ENCODE peak calls at places on chromosomes 13 and 19, in seven cellular contexts. J is Caco-2, K is astrocyte, N is mammary epithelial cell, M is stomach, W is cardiac muscle cell, P is fibroblast of lung. A is an unnamed sample. For H3K27me3, the result is how much of the 10 kb centered on the place peaks cover.

GRCh38 chr13:20908714-20909497 is 6.4 kb upstream of the XPO4 start:
- DNase-seq in W (no peak), M (no peak), N (no peak), J (peak), P (no peak), K (no peak), A (no peak)

GRCh38 chr13:65830411-65831172 is 1399.5 kb downstream of the PCDH9 start:
- DNase-seq in W (no peak), K (no peak), P (no peak), N (no peak), J (no peak), M (no peak), A (no peak)

GRCh38 chr13:105774739-105775460 is 760.6 kb downstream of the EFNB2 start:
- DNase-seq in P (peak), J (peak), K (peak), N (no peak), W (no peak), M (no peak), A (no peak)

GRCh38 chr19:55619264-55619663 is 5.1 kb downstream of the ZNF784 start:
- DNase-seq in K (no peak), J (no peak), M (no peak), N (no peak), P (no peak), W (peak), A (no peak)

GRCh38 chr19:17337675-17338439 is 504 bp downstream of the GTPBP3 start:
- DNase-seq in M (no peak), K (no peak), P (no peak), J (no peak), W (no peak), N (peak), A (no peak)

GRCh38 chr19:34994643-34995471 is 5.3 kb upstream of the GRAMD1A start:
- DNase-seq in W (no peak), N (no peak), K (no peak), J (peak), M (peak), P (no peak), A (no peak)

GRCh38 chr13:47337781-47338507 is 441.1 kb upstream of the HTR2A start:
- DNase-seq in W (peak), N (no peak), K (peak), M (no peak), P (peak), J (no peak), A (no peak)

GRCh38 chr19:11574689-11575088 is 2.8 kb downstream of the ACP5 start:
- DNase-seq in K (no peak), J (no peak), P (no peak), N (no peak), W (no peak), M (no peak), A (no peak)

GRCh38 chr19:50414850-50415660 is 3.7 kb upstream of the SPIB start:
- DNase-seq in M (peak), J (peak), P (peak), K (peak), W (peak), N (peak), A (no peak)

GRCh38 chr13:98105929-98106336 is 37.0 kb upstream of the FARP1 start:
- DNase-seq in N (no peak), J (peak), P (peak), K (peak), M (no peak), W (peak), A (no peak)

GRCh38 chr13:93522486-93522885 is 295.9 kb downstream of the GPC6 start:
- DNase-seq in K (peak), P (peak), J (no peak), M (no peak), W (peak), N (no peak), A (no peak)

GRCh38 chr13:26629260-26629659 is 71.8 kb downstream of the WASF3 start:
- DNase-seq in P (no peak), J (no peak), K (no peak), N (no peak), M (no peak), W (peak), A (no peak)

GRCh38 chr13:90717451-90717936 is 630.0 kb upstream of the MIR17HG start:
- DNase-seq in W (peak), M (no peak), K (peak), N (peak), J (no peak), P (peak), A (peak)

GRCh38 chr19:35882074-35882832 is 13.9 kb downstream of the APLP1 start:
- DNase-seq in J (no peak), N (peak), W (peak), M (no peak), K (peak), P (peak), A (no peak)

GRCh38 chr13:92842145-92842544 is 384.5 kb upstream of the GPC6 start:
- DNase-seq in W (peak), N (peak), J (no peak), M (no peak), P (peak), K (peak), A (peak)

GRCh38 chr19:5470264-5470671 is 15.1 kb downstream of the ZNRF4 start:
- DNase-seq in M (peak), W (no peak), P (no peak), N (peak), K (no peak), J (peak), A (no peak)

GRCh38 chr19:17719730-17720486 is 628 bp downstream of the MAP1S start:
- DNase-seq in W (no peak), M (peak), K (no peak), J (no peak), N (peak), P (no peak), A (no peak)

GRCh38 chr13:114142640-114143490 is 10.4 kb upstream of the RASA3 start:
- DNase-seq in M (peak), J (no peak), N (no peak), K (no peak), P (no peak), W (no peak), A (no peak)

GRCh38 chr19:41706741-41707501 is 1.5 kb upstream of the CEACAM5 start:
- DNase-seq in M (peak), N (peak), J (peak), K (no peak), P (no peak), W (peak), A (no peak)

GRCh38 chr13:42577538-42577937 is 3.6 kb downstream of the TNFSF11 start:
- DNase-seq in M (no peak), J (no peak), N (no peak), K (no peak), W (no peak), P (no peak), A (no peak)

GRCh38 chr19:44212865-44213346 is 574 bp downstream of the ZNF227 start:
- DNase-seq in W (peak), P (peak), J (no peak), K (peak), N (peak), M (no peak), A (no peak)

GRCh38 chr19:54426291-54426918 is 11.1 kb downstream of the TTYH1 start:
- DNase-seq in P (no peak), M (no peak), K (no peak), J (no peak), W (no peak), N (no peak), A (no peak)

GRCh38 chr19:13069415-13070369 is 33.0 kb downstream of the LYL1 start:
- DNase-seq in N (no peak), M (no peak), W (peak), K (no peak), P (peak), J (no peak), A (no peak)

GRCh38 chr19:33883869-33884519 is 87.3 kb downstream of the KCTD15 start:
- DNase-seq in N (no peak), M (no peak), P (no peak), K (no peak), W (peak), J (no peak), A (no peak)

GRCh38 chr19:27971071-27971470 is 1241.9 kb downstream of the UQCRFS1 start:
- DNase-seq in W (peak), K (peak), P (peak), J (peak), N (no peak), M (no peak), A (no peak)

GRCh38 chr13:46531953-46532352 is 21.0 kb upstream of the LRCH1 start:
- DNase-seq in J (no peak), N (no peak), W (no peak), K (no peak), P (no peak), M (no peak), A (no peak)

GRCh38 chr13:38637576-38637975 is 49.3 kb upstream of the FREM2 start:
- DNase-seq in W (no peak), M (no peak), N (no peak), J (no peak), P (no peak), K (no peak), A (no peak)

GRCh38 chr19:51114087-51114714 is 6.0 kb upstream of the CTU1 start:
- DNase-seq in P (no peak), K (no peak), M (no peak), J (no peak), N (no peak), W (no peak), A (no peak)

GRCh38 chr13:80131204-80131603 is 209.7 kb downstream of the SPRY2 start:
- DNase-seq in M (peak), K (peak), W (peak), P (peak), N (peak), J (peak), A (no peak)

GRCh38 chr13:40333238-40333637 is 333.2 kb downstream of the FOXO1 start:
- DNase-seq in P (peak), J (no peak), N (peak), K (no peak), M (no peak), W (no peak), A (no peak)

GRCh38 chr19:45068041-45068440 is 8.2 kb downstream of the ZNF296 start:
- DNase-seq in J (no peak), K (no peak), M (no peak), N (no peak), W (no peak), P (no peak), A (no peak)

GRCh38 chr13:90375851-90376250 is 971.6 kb upstream of the MIR17HG start:
- DNase-seq in W (peak), N (no peak), M (no peak), J (no peak), K (peak), P (peak), A (no peak)

GRCh38 chr13:40230833-40231266 is 435.6 kb downstream of the FOXO1 start:
- DNase-seq in W (peak), J (no peak), K (peak), M (no peak), N (no peak), P (peak), A (no peak)

DNA sequence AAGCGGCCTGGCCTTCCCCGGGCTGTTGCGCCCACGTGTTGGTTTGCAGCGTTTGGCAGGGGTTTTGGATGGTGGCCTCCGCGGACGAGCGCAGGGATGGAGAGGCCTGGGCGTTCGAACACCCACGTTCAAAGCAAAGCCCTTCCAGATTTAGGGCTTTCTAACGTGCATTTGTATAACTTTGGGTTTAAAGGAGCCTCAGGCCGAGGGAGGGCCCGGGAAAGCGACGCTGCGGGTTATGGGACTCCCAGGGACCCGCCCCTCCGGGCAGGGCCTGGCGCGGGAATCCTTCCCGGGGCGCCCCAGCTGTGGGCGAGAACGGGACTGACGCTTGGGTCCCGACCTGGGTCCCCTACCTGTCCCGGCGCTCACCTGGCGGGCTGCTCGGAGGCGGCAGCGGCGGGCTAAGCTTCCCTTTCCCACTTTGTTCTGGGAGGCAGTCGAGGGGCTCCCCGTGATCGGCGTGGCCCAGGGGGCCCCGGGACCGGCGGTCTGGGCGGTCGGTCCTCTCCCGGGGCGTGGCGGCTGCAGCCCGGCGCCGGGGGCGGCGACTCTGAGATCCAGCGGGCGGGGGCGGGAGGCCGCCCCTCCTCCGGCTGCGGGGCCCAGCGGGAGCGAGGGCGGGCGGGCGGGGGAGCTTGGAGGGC is at the start of gene FBXO17:
- DNase-seq in P (peak), N (peak), W (peak), K (peak), M (peak), J (peak), A (no peak)
- H3K4me3 ChIP-seq in P (peak), N (peak), W (peak), K (peak), M (peak), J (peak), A (peak)

DNA sequence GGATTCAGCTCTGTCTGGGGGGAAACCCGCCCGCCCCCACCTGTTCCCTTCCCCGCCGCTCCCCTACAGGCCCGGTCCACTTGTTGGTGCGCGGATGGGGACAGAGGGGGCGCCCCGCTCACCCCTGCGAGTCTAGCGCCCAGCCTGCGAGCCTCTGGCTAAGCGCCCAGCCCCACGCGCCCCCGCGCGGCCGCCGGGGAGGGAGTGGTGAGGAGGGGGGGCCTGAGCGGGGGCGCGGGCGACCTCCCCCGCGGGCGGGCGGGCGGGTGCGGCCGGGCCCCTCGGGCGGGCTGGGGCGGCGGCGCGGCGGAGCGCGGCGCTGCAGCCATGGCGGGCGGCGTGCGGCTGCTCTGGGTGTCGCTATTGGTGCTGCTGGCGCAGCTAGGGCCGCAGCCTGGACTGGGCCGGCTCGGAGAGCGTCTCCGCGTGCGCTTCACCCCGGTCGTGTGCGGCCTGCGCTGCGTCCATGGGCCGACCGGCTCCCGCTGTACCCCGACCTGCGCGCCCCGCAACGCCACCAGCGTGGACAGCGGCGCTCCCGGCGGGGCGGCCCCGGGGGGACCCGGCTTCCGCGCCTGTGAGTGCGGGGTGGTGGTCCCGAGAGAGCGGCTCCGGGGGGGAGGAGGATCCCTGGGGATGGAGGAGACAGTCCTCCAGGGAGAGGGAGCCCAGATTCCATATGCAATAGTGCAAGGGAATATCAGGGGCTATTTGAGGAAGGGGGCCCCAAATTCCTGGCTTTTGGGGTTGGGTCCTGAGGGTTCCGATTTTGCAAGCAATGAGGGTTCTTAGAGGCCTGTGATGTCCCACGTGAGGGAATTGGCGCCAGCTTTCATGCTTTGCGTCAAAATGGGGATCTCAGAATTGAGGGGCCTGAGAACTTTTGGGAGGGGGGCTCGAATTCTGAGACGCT is at the start of gene LTBP4:
- DNase-seq in J (no peak), P (peak), K (no peak), N (no peak), W (peak), M (no peak), A (no peak)
- TF ChIP-seq CTCF in J (peak), P (no peak), K (no peak), N (peak), W (peak), M (no peak), A (peak)

GRCh38 chr13:110592670-110593069 is 22.7 kb upstream of the NAXD start:
- DNase-seq in M (no peak), P (peak), K (no peak), J (no peak), N (no peak), W (no peak), A (no peak)
- H3K27me3 ChIP-seq in M (under half), P (under half), K (under half), J (under half), N (under half), W (under half), A (under half)

DNA sequence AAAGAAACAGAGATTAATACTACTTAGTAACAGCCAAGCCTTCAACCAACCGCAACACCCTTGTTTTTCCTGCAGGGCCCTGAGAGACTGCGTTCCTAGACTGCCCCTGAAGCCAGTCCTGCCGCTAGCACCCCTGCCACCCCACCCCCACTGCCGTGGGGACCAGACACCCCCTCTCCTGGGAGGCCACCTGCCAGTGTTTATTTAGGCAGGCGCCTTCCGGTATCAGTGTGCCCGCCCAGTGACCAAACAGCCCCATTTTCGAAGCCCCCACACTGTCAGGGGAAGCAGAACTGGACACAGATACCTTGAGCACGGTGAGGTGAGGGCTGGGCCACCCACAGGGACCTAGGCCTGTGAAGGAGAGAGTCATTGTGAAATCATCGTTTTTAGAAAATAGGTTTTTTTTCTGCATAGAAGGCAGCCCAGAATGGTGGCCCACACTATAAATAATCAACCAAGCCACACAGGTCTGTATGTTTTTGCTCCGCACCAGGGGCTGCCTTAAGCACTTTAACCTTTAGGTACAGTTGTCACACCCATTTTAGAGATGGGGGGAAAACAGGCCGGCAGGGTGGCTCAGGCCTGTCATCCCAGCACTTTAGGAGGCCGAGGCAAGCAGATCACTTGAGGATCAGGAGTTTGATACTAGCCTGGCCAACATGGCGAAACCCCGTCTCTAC is 3.5 kb upstream of the TLE5 start:
- DNase-seq in W (no peak), M (peak), J (peak), K (no peak), N (no peak), P (no peak), A (no peak)
- H3K4me3 ChIP-seq in W (no peak), M (no peak), J (no peak), K (no peak), N (no peak), P (no peak), A (no peak)

GRCh38 chr19:2744113-2744512 is 4.3 kb upstream of the SLC39A3 start:
- DNase-seq in P (no peak), N (no peak), K (no peak), J (no peak), M (no peak), W (no peak), A (no peak)
- TF ChIP-seq CTCF in P (no peak), N (no peak), K (no peak), J (no peak), M (no peak), W (no peak), A (no peak)

GRCh38 chr13:35474551-35474950 is 1.9 kb downstream of the MAB21L1 start:
- DNase-seq in K (no peak), W (no peak), M (no peak), P (no peak), J (no peak), N (no peak), A (no peak)

GRCh38 chr13:35469781-35470380 is 6.6 kb downstream of the MAB21L1 start:
- DNase-seq in N (no peak), P (no peak), J (no peak), M (no peak), W (no peak), K (no peak), A (no peak)

GRCh38 chr13:35471466-35472307 is 4.8 kb downstream of the MAB21L1 start:
- DNase-seq in M (no peak), W (peak), J (no peak), K (no peak), P (no peak), N (no peak), A (no peak)

GRCh38 chr13:35470671-35471465 is 5.6 kb downstream of the MAB21L1 start:
- DNase-seq in N (no peak), J (no peak), P (peak), K (peak), W (peak), M (no peak), A (no peak)

GRCh38 chr13:35472308-35473008 is 4.0 kb downstream of the MAB21L1 start:
- DNase-seq in P (no peak), K (no peak), W (no peak), J (no peak), M (no peak), N (no peak), A (no peak)
- H3K27me3 ChIP-seq in P (under half), K (under half), W (half or more), J (under half), M (under half), N (under half), A (under half)

GRCh38 chr13:70104481-70104880 is 3.1 kb upstream of the ATXN8OS start:
- DNase-seq in K (no peak), N (no peak), P (no peak), M (no peak), W (no peak), J (no peak), A (no peak)

GRCh38 chr13:70098669-70099068 is 9.0 kb upstream of the ATXN8OS start:
- DNase-seq in P (no peak), M (no peak), W (no peak), K (no peak), N (no peak), J (no peak), A (no peak)
- H3K4me3 ChIP-seq in P (no peak), M (no peak), W (no peak), K (no peak), N (no peak), J (no peak), A (no peak)

A was measured in BJ.